ENCODE peak calls at places on chromosomes 2 and 18, in four cellular contexts. S is H1, F is K562, T is HepG2. Q is an unnamed sample.

GRCh38 chr2:111622859-111623258 is 261.1 kb downstream of the ANAPC1 start:
- DNase-seq in F (no peak), S (no peak), T (no peak), Q (no peak)

GRCh38 chr2:196176142-196176738 is 4.9 kb upstream of the STK17B start:
- DNase-seq in S (no peak), T (no peak), F (no peak), Q (no peak)

GRCh38 chr2:191251014-191251413 is 5.8 kb downstream of the MYO1B start:
- DNase-seq in T (no peak), S (no peak), F (no peak), Q (no peak)

GRCh38 chr2:231321556-231322334 is 73.8 kb upstream of the B3GNT7 start:
- DNase-seq in F (no peak), T (no peak), S (no peak), Q (no peak)

GRCh38 chr2:158130832-158131473 is 29.3 kb downstream of the UPP2 start:
- DNase-seq in S (no peak), T (peak), F (no peak), Q (no peak)

GRCh38 chr2:169480079-169480465 is 778 bp downstream of the BBS5 start:
- DNase-seq in T (no peak), F (peak), S (no peak), Q (no peak)

GRCh38 chr18:66107546-66107945 is 356.7 kb downstream of the CDH7 start:
- DNase-seq in S (no peak), F (no peak), T (no peak), Q (no peak)

GRCh38 chr2:20443276-20443920 is 3.5 kb upstream of the RHOB start:
- DNase-seq in T (peak), F (peak), S (no peak), Q (no peak)

GRCh38 chr2:119794237-119794636 is 34.5 kb downstream of the PTPN4 start:
- DNase-seq in T (no peak), S (no peak), F (no peak), Q (no peak)

GRCh38 chr2:147456729-147457128 is 388.1 kb upstream of the ACVR2A start:
- DNase-seq in S (no peak), F (no peak), T (no peak), Q (no peak)

GRCh38 chr2:133249362-133249761 is 318.9 kb downstream of the NCKAP5 start:
- DNase-seq in S (no peak), F (no peak), T (no peak), Q (no peak)

GRCh38 chr18:63994783-63995399 is 25.0 kb downstream of the SERPINB8 start:
- DNase-seq in S (peak), F (peak), T (peak), Q (peak)

GRCh38 chr2:54520687-54521086 is 64.6 kb downstream of the SPTBN1 start:
- DNase-seq in F (no peak), T (no peak), S (no peak), Q (no peak)

GRCh38 chr2:24315669-24316068 is 44.7 kb downstream of the ITSN2 start:
- DNase-seq in S (no peak), T (no peak), F (no peak), Q (no peak)

GRCh38 chr2:81437474-81438000 is 1133.0 kb upstream of the LRRTM1 start:
- DNase-seq in T (no peak), F (no peak), S (no peak), Q (no peak)

GRCh38 chr2:7133521-7133920 is 216.3 kb downstream of the RNF144A start:
- DNase-seq in F (peak), T (peak), S (no peak), Q (no peak)

GRCh38 chr2:39696838-39697237 is 31.1 kb downstream of the TMEM178A start:
- DNase-seq in F (peak), T (peak), S (no peak), Q (no peak)

GRCh38 chr18:8176554-8176953 is 432.7 kb upstream of the RAB12 start:
- DNase-seq in S (no peak), F (no peak), T (peak), Q (no peak)

GRCh38 chr18:74819433-74820059 is 221.9 kb downstream of the ZNF407 start:
- DNase-seq in F (peak), T (peak), S (peak), Q (no peak)

GRCh38 chr2:205438241-205438640 is 244.1 kb upstream of the NRP2 start:
- DNase-seq in T (no peak), S (no peak), F (no peak), Q (no peak)

GRCh38 chr2:228321019-228321418 is 139.5 kb upstream of the SPHKAP start:
- DNase-seq in F (no peak), T (no peak), S (no peak), Q (no peak)

GRCh38 chr2:66434679-66435548 is at the start of gene MEIS1:
- DNase-seq in F (peak), S (no peak), T (peak), Q (no peak)

GRCh38 chr2:156445311-156446218 is 9.4 kb downstream of the GPD2 start:
- DNase-seq in S (no peak), F (peak), T (no peak), Q (no peak)

GRCh38 chr2:179580378-179581146 is 280.9 kb downstream of the ZNF385B start:
- DNase-seq in S (no peak), F (no peak), T (peak), Q (no peak)

GRCh38 chr2:240728827-240729226 is 37.2 kb downstream of the AQP12A start:
- DNase-seq in T (no peak), S (no peak), F (no peak), Q (no peak)

GRCh38 chr2:26712486-26713465 is 20.3 kb downstream of the KCNK3 start:
- DNase-seq in T (no peak), F (no peak), S (no peak), Q (no peak)

GRCh38 chr18:77000527-77000926 is 132.1 kb downstream of the MBP start:
- DNase-seq in T (no peak), F (peak), S (no peak), Q (no peak)
- TF ChIP-seq FOSL1 in T (no peak), F (no peak), S (no peak), Q (no peak)

DNA sequence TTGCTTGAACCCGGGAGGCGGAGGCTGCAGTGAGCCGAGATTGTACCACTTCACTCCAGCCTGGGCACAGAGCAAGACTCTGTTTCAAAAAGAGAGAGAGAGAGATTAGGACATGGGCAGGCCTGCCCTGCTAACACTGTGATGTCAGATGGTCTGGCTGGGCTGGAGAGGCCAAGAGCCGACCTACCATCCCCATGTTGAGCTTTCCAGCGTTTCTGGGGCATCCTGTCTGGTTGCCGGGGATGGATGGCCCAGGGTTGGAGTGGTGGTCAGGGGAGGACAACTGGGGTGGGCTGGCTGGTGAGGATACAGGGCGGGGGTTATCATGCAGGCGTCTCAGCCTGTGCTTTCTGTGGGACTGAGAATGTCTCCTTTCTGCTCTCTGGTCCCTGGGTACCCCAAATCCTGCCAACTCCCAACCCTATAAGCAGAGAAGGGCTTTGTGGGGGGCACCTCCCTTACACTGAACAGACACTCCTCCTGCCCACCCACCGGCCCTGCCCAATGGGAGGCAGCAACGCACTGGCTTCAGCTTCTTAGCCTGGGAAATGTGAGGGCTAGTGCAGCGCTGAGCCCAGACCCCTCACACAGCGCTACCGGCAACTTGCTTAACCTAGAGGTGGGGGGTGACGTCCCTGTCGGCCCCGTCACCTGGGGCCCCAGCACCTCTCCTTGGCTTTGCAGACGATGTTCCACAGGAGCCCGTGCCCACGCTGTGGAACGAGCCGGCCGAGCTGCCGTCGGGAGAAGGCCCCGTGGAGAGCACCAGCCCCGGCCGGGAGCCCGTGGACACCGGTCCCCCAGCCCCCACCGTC is 5.4 kb downstream of the SNORC start:
- DNase-seq in T (no peak), S (no peak), F (no peak), Q (no peak)
- TF ChIP-seq FOSL1 in T (no peak), S (no peak), F (no peak), Q (no peak)

DNA sequence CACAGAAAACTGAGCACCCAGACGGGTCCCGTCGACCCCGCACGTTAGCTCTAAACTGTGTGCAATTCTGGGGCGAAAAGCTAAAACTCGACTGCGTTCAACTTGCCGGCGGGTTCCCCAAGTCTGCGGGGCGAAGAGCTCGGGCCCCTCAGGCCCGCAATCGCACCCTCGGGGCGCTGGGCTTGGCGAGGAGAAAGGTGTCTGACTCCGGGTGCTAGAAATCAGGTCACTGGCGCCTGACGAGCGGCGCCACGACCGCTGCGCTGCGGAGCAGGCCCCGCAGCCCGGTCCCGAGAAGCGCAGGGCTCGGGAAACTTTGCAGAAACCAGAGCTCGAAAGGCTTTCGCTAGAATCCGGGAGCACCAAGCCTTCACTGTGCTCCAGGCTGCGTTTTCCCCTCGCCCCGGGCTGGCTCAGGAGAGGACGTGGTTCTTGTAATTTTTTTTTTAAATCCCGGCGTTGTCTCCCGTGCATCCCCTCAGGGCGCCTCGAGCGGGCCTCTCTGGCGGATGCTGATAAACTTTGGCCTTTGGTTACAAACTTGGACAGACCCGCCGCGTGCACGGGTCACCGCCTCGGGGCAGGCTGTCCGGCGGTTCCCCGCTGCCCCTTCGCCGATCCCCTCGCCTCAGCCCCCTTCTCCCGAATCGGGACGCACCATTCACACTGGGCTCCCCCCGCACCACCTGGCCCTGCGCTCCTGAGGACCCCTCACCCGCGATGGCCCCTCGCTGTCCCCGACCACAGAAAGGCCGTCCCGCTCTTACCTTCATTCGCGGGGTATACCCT is 519 bp downstream of the EPHA4 start:
- DNase-seq in T (no peak), F (no peak), S (no peak), Q (no peak)
- TF ChIP-seq FOSL1 in T (no peak), F (no peak), S (no peak), Q (no peak)

GRCh38 chr2:74128206-74128605 is 19.5 kb downstream of the BOLA3 start:
- DNase-seq in S (no peak), T (no peak), F (no peak), Q (no peak)
- TF ChIP-seq FOSL1 in S (no peak), T (no peak), F (no peak), Q (no peak)

DNA sequence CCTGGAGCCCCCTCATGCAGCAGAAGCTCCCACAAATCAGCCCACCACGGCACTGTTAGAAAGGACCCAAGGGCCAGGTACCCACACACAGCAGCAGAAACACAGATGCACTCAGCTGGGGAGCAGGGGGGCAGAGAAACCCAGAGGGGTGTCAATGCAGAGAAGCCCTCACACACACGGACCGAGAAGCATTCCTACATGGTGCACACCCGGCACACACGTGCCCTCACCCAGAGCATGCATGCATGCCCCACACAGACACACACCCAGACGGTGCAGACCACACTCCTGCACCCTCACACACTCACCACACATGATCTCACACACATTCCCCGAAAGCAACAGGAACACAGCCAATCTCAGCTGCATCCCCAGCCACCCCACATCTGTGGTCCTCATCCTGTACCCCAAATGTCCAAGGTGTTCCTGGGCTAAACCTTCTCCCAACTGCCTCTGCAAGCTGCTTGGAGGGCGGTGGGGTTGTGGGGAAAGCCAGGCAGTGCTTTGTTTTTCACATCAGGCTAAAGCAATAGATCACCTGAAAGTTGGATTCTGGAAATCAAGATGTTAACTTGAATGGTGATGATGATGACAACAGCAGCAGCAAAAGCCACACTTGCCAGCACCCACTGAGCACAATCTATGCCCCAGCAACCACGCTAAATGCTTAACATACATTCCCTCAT is 102.3 kb downstream of the ZFP36L2 start:
- DNase-seq in T (no peak), S (no peak), F (no peak), Q (no peak)
- TF ChIP-seq FOSL1 in T (no peak), S (no peak), F (no peak), Q (no peak)